ENCODE peak calls at places on chromosomes 4 and X, in nine cellular contexts. N is stomach, P is fibroblast of lung, Y is ovary, C is endodermal cell, E is left lung, O is ascending aorta, B is GM12878, X is GM23248. H is an unnamed sample.

GRCh38 chrX:40107291-40108083 is 9.7 kb upstream of the BCOR start:
- DNase-seq in N (peak), P (no peak), Y (peak), C (peak), E (peak), O (no peak), B (no peak), X (peak), H (no peak)

GRCh38 chr4:144594471-144594986 is 51.4 kb upstream of the HHIP start:
- DNase-seq in N (no peak), P (no peak), Y (no peak), C (no peak), E (no peak), O (no peak), B (no peak), X (no peak), H (no peak)

GRCh38 chr4:128502818-128503527 is 215.4 kb upstream of the PGRMC2 start:
- DNase-seq in N (no peak), P (no peak), Y (no peak), C (no peak), E (no peak), O (no peak), B (no peak), X (no peak), H (no peak)

GRCh38 chr4:151935411-151935810 is 174.6 kb upstream of the GATB start:
- DNase-seq in N (no peak), P (no peak), Y (no peak), C (no peak), E (no peak), O (no peak), B (no peak), X (no peak), H (no peak)

GRCh38 chr4:7516773-7517144 is 82.0 kb upstream of the PSAPL1 start:
- DNase-seq in N (no peak), P (no peak), Y (no peak), C (no peak), E (no peak), O (no peak), B (no peak), X (no peak), H (no peak)

GRCh38 chr4:140928880-140929279 is 172.7 kb upstream of the TBC1D9 start:
- DNase-seq in N (no peak), P (no peak), Y (no peak), C (no peak), E (no peak), O (peak), B (no peak), X (peak), H (no peak)

GRCh38 chr4:40992472-40993298 is 221.7 kb downstream of the APBB2 start:
- DNase-seq in N (no peak), P (peak), Y (peak), C (no peak), E (peak), O (no peak), B (peak), X (peak), H (no peak)

GRCh38 chr4:94570558-94570957 is 118.8 kb downstream of the PDLIM5 start:
- DNase-seq in N (no peak), P (no peak), Y (no peak), C (no peak), E (no peak), O (no peak), B (no peak), X (no peak), H (no peak)

GRCh38 chr4:15682790-15683495 is 1.3 kb downstream of the FAM200B start:
- DNase-seq in N (no peak), P (no peak), Y (no peak), C (no peak), E (no peak), O (no peak), B (no peak), X (no peak), H (no peak)

GRCh38 chrX:80812176-80812575 is 2.5 kb upstream of the BRWD3 start:
- DNase-seq in N (no peak), P (peak), Y (no peak), C (peak), E (no peak), O (no peak), B (no peak), X (peak), H (no peak)

GRCh38 chr4:175953960-175954521 is 111.6 kb upstream of the WDR17 start:
- DNase-seq in N (no peak), P (no peak), Y (no peak), C (no peak), E (no peak), O (no peak), B (no peak), X (no peak), H (no peak)

GRCh38 chr4:954211-955020 is 19.0 kb downstream of the DGKQ start:
- DNase-seq in N (no peak), P (no peak), Y (no peak), C (no peak), E (peak), O (no peak), B (no peak), X (no peak), H (no peak)

GRCh38 chr4:10003666-10004065 is 17.6 kb downstream of the SLC2A9 start:
- DNase-seq in N (no peak), P (no peak), Y (no peak), C (no peak), E (no peak), O (no peak), B (peak), X (no peak), H (no peak)

GRCh38 chr4:54658321-54659093 is 750 bp downstream of the KIT start:
- DNase-seq in N (peak), P (peak), Y (peak), C (peak), E (peak), O (peak), B (no peak), X (peak), H (peak)

GRCh38 chrX:69398881-69399280 is 105.2 kb upstream of the NALF2 start:
- DNase-seq in N (no peak), P (no peak), Y (no peak), C (no peak), E (no peak), O (no peak), B (no peak), X (no peak), H (no peak)

GRCh38 chr4:184807797-184808718 is 17.7 kb downstream of the ACSL1 start:
- DNase-seq in N (peak), P (peak), Y (no peak), C (peak), E (no peak), O (no peak), B (no peak), X (peak), H (peak)

GRCh38 chr4:15891312-15891711 is 47.2 kb downstream of the FGFBP1 start:
- DNase-seq in N (no peak), P (no peak), Y (no peak), C (no peak), E (no peak), O (no peak), B (peak), X (no peak), H (no peak)

GRCh38 chr4:25223770-25224375 is 10.0 kb upstream of the PI4K2B start:
- DNase-seq in N (no peak), P (peak), Y (no peak), C (peak), E (peak), O (no peak), B (no peak), X (peak), H (no peak)

GRCh38 chrX:15416133-15416993 is 32.1 kb upstream of the VEGFD start:
- DNase-seq in N (no peak), P (no peak), Y (no peak), C (peak), E (no peak), O (no peak), B (no peak), X (peak), H (no peak)

GRCh38 chr4:176302283-176303275 is 17.2 kb upstream of the SPCS3 start:
- DNase-seq in N (no peak), P (peak), Y (no peak), C (no peak), E (no peak), O (no peak), B (no peak), X (peak), H (no peak)

DNA sequence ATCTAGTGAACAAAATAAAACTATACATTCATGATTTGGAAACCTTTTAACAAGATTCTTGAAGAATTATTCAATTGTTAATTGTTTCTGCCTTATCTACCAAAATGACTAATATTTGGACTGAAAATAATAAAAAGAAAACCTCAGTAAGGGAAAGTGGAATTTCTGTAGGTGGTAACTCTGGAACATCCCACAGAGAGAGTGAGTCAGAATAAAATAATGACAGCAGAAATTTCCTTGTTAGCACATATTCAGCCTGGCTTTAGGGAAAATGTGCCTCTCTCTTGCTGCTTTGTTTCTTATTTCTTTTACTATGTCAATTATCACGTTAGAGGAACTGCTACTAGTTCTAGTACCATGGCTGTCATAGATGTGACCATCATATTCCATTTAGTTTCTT is 421.5 kb upstream of the GNPDA2 start:
- DNase-seq in N (no peak), P (no peak), Y (no peak), C (no peak), E (no peak), O (no peak), B (no peak), X (peak), H (no peak)
- H3K27ac ChIP-seq in N (no peak), P (no peak), Y (no peak), C (no peak), E (no peak), O (no peak), B (no peak), X (no peak), H (no peak)

DNA sequence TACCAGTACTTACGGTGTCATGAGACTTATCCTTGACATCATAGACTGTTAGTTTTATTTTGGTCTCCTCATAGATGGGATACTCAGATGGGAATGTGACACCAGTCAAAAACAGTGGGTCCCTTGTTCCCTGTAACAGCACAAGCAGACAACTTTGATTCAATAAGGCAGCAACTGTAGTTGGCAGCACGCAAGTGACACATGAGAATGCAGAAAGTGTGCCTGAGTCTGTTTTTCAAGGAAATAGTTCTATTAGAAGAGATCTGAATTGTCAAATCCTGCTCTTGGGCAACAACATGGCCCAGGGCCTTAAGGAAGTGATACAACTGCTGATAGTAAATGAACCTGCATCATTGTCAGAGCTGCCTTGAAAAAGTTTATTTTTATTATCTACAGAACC is 443.2 kb downstream of the INPP4B start:
- DNase-seq in N (no peak), P (peak), Y (no peak), C (no peak), E (no peak), O (no peak), B (no peak), X (peak), H (no peak)
- H3K27ac ChIP-seq in N (no peak), P (peak), Y (no peak), C (peak), E (no peak), O (peak), B (no peak), X (peak), H (no peak)

GRCh38 chr4:78612398-78613005 is 60.9 kb downstream of the ANXA3 start:
- DNase-seq in N (no peak), P (peak), Y (no peak), C (no peak), E (no peak), O (no peak), B (no peak), X (peak), H (no peak)
- H3K27ac ChIP-seq in N (no peak), P (no peak), Y (no peak), C (no peak), E (peak), O (no peak), B (no peak), X (no peak), H (no peak)

GRCh38 chr4:23320881-23321612 is 568.8 kb downstream of the PPARGC1A start:
- DNase-seq in N (no peak), P (peak), Y (no peak), C (no peak), E (no peak), O (no peak), B (no peak), X (no peak), H (no peak)
- H3K27ac ChIP-seq in N (no peak), P (no peak), Y (no peak), C (no peak), E (no peak), O (no peak), B (no peak), X (no peak), H (no peak)

GRCh38 chr4:155442267-155443105 is 65.7 kb upstream of the MAP9 start:
- DNase-seq in N (peak), P (peak), Y (peak), C (peak), E (peak), O (peak), B (no peak), X (peak), H (peak)

GRCh38 chr4:155445306-155445705 is 68.5 kb upstream of the MAP9 start:
- DNase-seq in N (no peak), P (no peak), Y (no peak), C (no peak), E (no peak), O (no peak), B (no peak), X (no peak), H (no peak)

GRCh38 chr4:155444695-155445094 is 67.9 kb upstream of the MAP9 start:
- DNase-seq in N (no peak), P (no peak), Y (no peak), C (no peak), E (no peak), O (no peak), B (no peak), X (no peak), H (no peak)

GRCh38 chr4:155441475-155441874 is 64.7 kb upstream of the MAP9 start:
- DNase-seq in N (no peak), P (no peak), Y (no peak), C (no peak), E (no peak), O (no peak), B (no peak), X (no peak), H (no peak)
- H3K27ac ChIP-seq in N (no peak), P (no peak), Y (no peak), C (no peak), E (no peak), O (no peak), B (no peak), X (no peak), H (no peak)

GRCh38 chrX:79159800-79160199 is 15.3 kb downstream of the GPR174 start:
- DNase-seq in N (no peak), P (no peak), Y (no peak), C (no peak), E (no peak), O (no peak), B (no peak), X (no peak), H (no peak)
- H3K27ac ChIP-seq in N (no peak), P (no peak), Y (no peak), C (no peak), E (no peak), O (no peak), B (no peak), X (no peak), H (no peak)